ENCODE peak calls at places on chromosomes 12 and 14, in six cellular contexts. H is fibroblast of lung; P is Peyer's patch; S is activated B cell treated with CpG ODN at 0.5 μM for 24 hours; D is tibial nerve; A is CD8-positive, alpha-beta T cell. R is an unnamed sample.

GRCh38 chr14:104323551-104324175 is 185.3 kb downstream of the KIF26A start:
- DNase-seq in H (no peak), P (no peak), S (no peak), D (no peak), A (no peak), R (no peak)

GRCh38 chr14:95664546-95664945 is 21.7 kb upstream of the TCL1B start:
- DNase-seq in H (no peak), P (peak), S (peak), D (no peak), A (no peak), R (no peak)

GRCh38 chr12:46391630-46392029 is 19.1 kb upstream of the SLC38A2 start:
- DNase-seq in H (peak), P (no peak), S (no peak), D (peak), A (no peak), R (no peak)

GRCh38 chr14:54427914-54428313 is 13.3 kb downstream of the CNIH1 start:
- DNase-seq in H (no peak), P (no peak), S (no peak), D (no peak), A (no peak), R (no peak)

GRCh38 chr12:131390408-131391100 is 320.3 kb upstream of the SFSWAP start:
- DNase-seq in H (no peak), P (no peak), S (no peak), D (no peak), A (no peak), R (no peak)

GRCh38 chr12:12240671-12241345 is 26.0 kb downstream of the LRP6 start:
- DNase-seq in H (peak), P (no peak), S (no peak), D (no peak), A (no peak), R (no peak)

GRCh38 chr12:48119078-48119833 is at the start of gene PFKM:
- DNase-seq in H (peak), P (peak), S (peak), D (peak), A (peak), R (peak)

GRCh38 chr14:85531594-85532391 is 1.8 kb downstream of the FLRT2 start:
- DNase-seq in H (peak), P (no peak), S (no peak), D (peak), A (no peak), R (peak)

GRCh38 chr14:102928412-102929348 is 6.2 kb downstream of the AMN start:
- DNase-seq in H (peak), P (peak), S (peak), D (no peak), A (peak), R (no peak)

GRCh38 chr12:55679691-55680090 is 28.0 kb downstream of the ITGA7 start:
- DNase-seq in H (no peak), P (no peak), S (no peak), D (no peak), A (no peak), R (no peak)

GRCh38 chr14:106841701-106842100 is 1315.3 kb downstream of the TMEM121 start:
- DNase-seq in H (no peak), P (no peak), S (no peak), D (no peak), A (no peak), R (no peak)

GRCh38 chr14:34081126-34081575 is 130.3 kb upstream of the EGLN3 start:
- DNase-seq in H (peak), P (no peak), S (no peak), D (no peak), A (no peak), R (no peak)

GRCh38 chr12:34400986-34401658 is 378.8 kb downstream of the ALG10 start:
- DNase-seq in H (no peak), P (peak), S (peak), D (peak), A (no peak), R (peak)

GRCh38 chr12:49026101-49026500 is 7.5 kb upstream of the PRKAG1 start:
- DNase-seq in H (no peak), P (no peak), S (no peak), D (no peak), A (no peak), R (no peak)

GRCh38 chr12:44972746-44973421 is 78.0 kb downstream of the DBX2 start:
- DNase-seq in H (peak), P (no peak), S (no peak), D (no peak), A (no peak), R (no peak)

GRCh38 chr14:56482306-56482705 is 97.3 kb upstream of the TMEM260 start:
- DNase-seq in H (no peak), P (no peak), S (no peak), D (no peak), A (no peak), R (no peak)

GRCh38 chr14:104149617-104150141 is 11.3 kb downstream of the KIF26A start:
- DNase-seq in H (peak), P (no peak), S (no peak), D (no peak), A (no peak), R (no peak)

GRCh38 chr12:81573228-81573627 is 185.9 kb downstream of the PPFIA2 start:
- DNase-seq in H (peak), P (no peak), S (no peak), D (no peak), A (no peak), R (no peak)

GRCh38 chr12:124646385-124647230 is 79.2 kb upstream of the NCOR2 start:
- DNase-seq in H (no peak), P (no peak), S (no peak), D (no peak), A (peak), R (peak)

GRCh38 chr14:29759521-29760340 is 167.9 kb downstream of the PRKD1 start:
- DNase-seq in H (peak), P (no peak), S (no peak), D (no peak), A (no peak), R (no peak)

GRCh38 chr12:49129332-49130150 is 1.7 kb downstream of the TUBA1B start:
- DNase-seq in H (no peak), P (no peak), S (no peak), D (no peak), A (no peak), R (no peak)

GRCh38 chr12:104710940-104711725 is 247.0 kb downstream of the SLC41A2 start:
- DNase-seq in H (peak), P (no peak), S (no peak), D (no peak), A (no peak), R (no peak)

GRCh38 chr14:92728781-92729364 is 19.6 kb downstream of the LGMN start:
- DNase-seq in H (peak), P (no peak), S (no peak), D (no peak), A (no peak), R (peak)

GRCh38 chr14:38129192-38129591 is 78.5 kb upstream of the SSTR1 start:
- DNase-seq in H (no peak), P (no peak), S (no peak), D (no peak), A (no peak), R (no peak)

GRCh38 chr12:131061041-131061806 is 107.5 kb downstream of the ADGRD1 start:
- DNase-seq in H (no peak), P (no peak), S (peak), D (peak), A (no peak), R (no peak)

GRCh38 chr14:103500148-103500990 is 22.3 kb downstream of the CKB start:
- DNase-seq in H (peak), P (peak), S (peak), D (peak), A (peak), R (peak)

GRCh38 chr12:29639893-29640495 is 142.5 kb upstream of the OVCH1 start:
- DNase-seq in H (peak), P (no peak), S (no peak), D (no peak), A (no peak), R (no peak)

GRCh38 chr14:89881839-89882238 is 72.7 kb downstream of the EFCAB11 start:
- DNase-seq in H (no peak), P (no peak), S (no peak), D (no peak), A (no peak), R (no peak)

GRCh38 chr14:20508367-20508766 is 3.0 kb downstream of the RNASE10 start:
- DNase-seq in H (no peak), P (no peak), S (no peak), D (no peak), A (no peak), R (no peak)

GRCh38 chr12:89370411-89370810 is 18.1 kb upstream of the DUSP6 start:
- DNase-seq in H (no peak), P (no peak), S (no peak), D (no peak), A (no peak), R (no peak)

GRCh38 chr12:12529783-12530421 is 32.8 kb downstream of the DUSP16 start:
- DNase-seq in H (no peak), P (no peak), S (no peak), D (no peak), A (no peak), R (no peak)

GRCh38 chr14:91317381-91318313 is 73.1 kb upstream of the GPR68 start:
- DNase-seq in H (peak), P (peak), S (peak), D (no peak), A (peak), R (peak)

GRCh38 chr14:72666610-72667009 is 227.3 kb downstream of the DPF3 start:
- DNase-seq in H (peak), P (no peak), S (no peak), D (no peak), A (no peak), R (no peak)

GRCh38 chr14:24784981-24785380 is 151.0 kb upstream of the GZMB start:
- DNase-seq in H (no peak), P (no peak), S (no peak), D (no peak), A (no peak), R (no peak)

GRCh38 chr12:80846930-80847329 is 90.8 kb downstream of the LIN7A start:
- DNase-seq in H (no peak), P (no peak), S (no peak), D (no peak), A (no peak), R (no peak)

GRCh38 chr12:40107803-40108620 is 2.1 kb upstream of the SLC2A13 start:
- DNase-seq in H (no peak), P (peak), S (no peak), D (no peak), A (no peak), R (no peak)

GRCh38 chr14:52949711-52950409 is 990 bp downstream of the FERMT2 start:
- DNase-seq in H (peak), P (no peak), S (no peak), D (peak), A (no peak), R (no peak)

GRCh38 chr14:52950898-52951729 is at the start of gene FERMT2:
- DNase-seq in H (peak), P (peak), S (peak), D (peak), A (no peak), R (no peak)

GRCh38 chr14:52951730-52952481 is 1.1 kb upstream of the FERMT2 start:
- DNase-seq in H (peak), P (no peak), S (no peak), D (no peak), A (no peak), R (no peak)

GRCh38 chr14:52949249-52949648 is 1.6 kb downstream of the FERMT2 start:
- DNase-seq in H (no peak), P (no peak), S (no peak), D (no peak), A (no peak), R (no peak)

DNA sequence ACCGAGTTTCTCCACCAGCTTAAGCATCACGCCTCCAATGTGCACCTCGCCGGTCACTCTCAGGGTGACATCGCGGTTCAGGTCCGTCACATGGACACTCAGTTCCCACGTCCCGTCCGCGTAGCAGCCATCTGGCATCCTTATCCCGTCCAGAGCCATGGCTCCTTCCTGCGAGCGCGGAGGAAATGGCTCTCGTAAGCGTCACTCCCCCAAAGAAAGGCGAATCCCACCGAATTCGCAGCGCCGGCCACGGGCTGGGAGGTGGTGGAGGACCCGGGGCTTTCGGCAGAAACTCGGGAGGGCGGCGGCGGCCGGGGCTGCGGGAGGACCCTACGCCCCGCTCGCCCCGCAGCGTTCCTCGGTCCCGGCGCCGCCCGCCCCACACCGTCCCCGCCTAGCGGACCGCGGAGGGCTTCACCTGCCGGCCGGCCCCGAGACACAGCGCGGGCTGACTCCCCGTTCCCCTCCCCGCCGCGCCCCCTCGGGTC is 396 bp downstream of the FERMT2 start:
- DNase-seq in H (no peak), P (no peak), S (peak), D (no peak), A (no peak), R (no peak)
- TF ChIP-seq CTCF in H (no peak), P (no peak), S (no peak), D (no peak), A (no peak), R (no peak)

DNA sequence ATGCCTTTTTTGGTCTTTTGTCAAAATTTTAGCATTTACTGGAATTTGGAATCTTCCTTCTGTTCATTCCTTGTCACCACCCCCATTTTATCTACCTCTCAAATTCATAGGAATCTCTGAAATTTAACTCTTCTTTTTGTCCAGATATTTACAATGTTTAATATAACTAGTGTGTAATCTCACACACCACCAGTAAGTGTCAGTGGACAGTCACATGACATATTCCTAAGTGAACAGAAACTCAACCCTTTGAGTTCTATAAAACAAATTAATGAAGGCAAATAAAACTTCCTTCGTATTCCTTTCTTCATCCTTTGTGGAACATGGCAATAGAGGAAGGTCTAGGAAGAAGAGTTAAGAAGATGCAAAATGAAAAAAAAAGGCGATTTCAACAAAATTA is 26.6 kb downstream of the ATF7 start:
- DNase-seq in H (no peak), P (no peak), S (no peak), D (no peak), A (no peak), R (no peak)
- TF ChIP-seq CTCF in H (no peak), P (no peak), S (no peak), D (no peak), A (peak), R (no peak)

GRCh38 chr14:68148763-68149162 is 329.2 kb downstream of the RAD51B start:
- DNase-seq in H (no peak), P (no peak), S (no peak), D (no peak), A (no peak), R (no peak)
- TF ChIP-seq CTCF in H (no peak), P (no peak), S (no peak), D (no peak), A (no peak), R (no peak)

DNA sequence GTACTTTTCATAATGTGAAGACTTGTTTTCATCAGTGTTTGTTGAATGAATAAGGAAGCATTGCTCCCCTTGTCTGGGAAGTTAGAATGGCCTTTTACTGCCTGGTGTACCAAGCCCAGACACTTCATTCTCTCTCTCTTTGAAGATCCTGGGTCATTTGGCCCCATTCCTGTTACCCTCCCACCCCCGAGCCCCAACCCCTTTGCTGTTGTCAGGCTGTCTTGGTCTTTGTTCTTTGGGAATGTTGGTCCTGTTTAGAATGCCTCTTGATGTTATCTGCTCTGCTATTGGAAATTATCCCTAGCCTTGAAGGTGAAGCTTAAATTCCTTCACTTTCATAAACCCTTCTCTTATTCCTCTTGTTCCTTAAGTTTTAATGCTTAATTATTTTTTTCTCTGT is 13.8 kb downstream of the DERA start:
- DNase-seq in H (no peak), P (no peak), S (no peak), D (no peak), A (no peak), R (no peak)
- TF ChIP-seq CTCF in H (no peak), P (no peak), S (no peak), D (no peak), A (no peak), R (no peak)

GRCh38 chr12:51820721-51821422 is 27.6 kb downstream of the FIGNL2 start:
- DNase-seq in H (peak), P (peak), S (peak), D (no peak), A (peak), R (no peak)
- TF ChIP-seq CTCF in H (no peak), P (no peak), S (no peak), D (no peak), A (peak), R (peak)

DNA sequence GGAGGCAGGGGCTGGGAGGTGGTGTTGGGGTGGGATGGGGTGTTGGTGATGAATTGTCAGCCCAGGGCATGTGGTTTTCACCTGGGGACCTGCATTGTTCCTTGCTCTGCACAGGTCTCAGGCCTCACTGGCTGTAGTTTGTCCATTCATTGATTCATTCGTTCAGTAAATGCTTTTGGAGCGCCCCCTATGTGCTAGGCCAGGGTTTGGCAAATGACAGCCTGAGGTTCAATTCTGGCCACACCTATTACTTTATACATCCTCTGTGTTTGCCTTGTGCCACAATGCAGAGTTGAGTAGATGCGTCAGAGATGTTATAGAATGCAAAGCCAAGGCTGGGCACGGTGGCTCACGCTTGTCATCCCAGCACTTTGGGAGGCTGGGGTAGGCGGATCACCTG is 4.7 kb downstream of the ADCK1 start:
- DNase-seq in H (no peak), P (no peak), S (no peak), D (no peak), A (no peak), R (no peak)
- TF ChIP-seq CTCF in H (peak), P (no peak), S (no peak), D (no peak), A (no peak), R (peak)

GRCh38 chr12:96988919-96989318 is 81.9 kb downstream of the NEDD1 start:
- DNase-seq in H (no peak), P (no peak), S (no peak), D (no peak), A (no peak), R (no peak)

GRCh38 chr12:96985515-96986362 is 78.7 kb downstream of the NEDD1 start:
- DNase-seq in H (no peak), P (no peak), S (peak), D (no peak), A (peak), R (no peak)

GRCh38 chr12:96989916-96990315 is 82.9 kb downstream of the NEDD1 start:
- DNase-seq in H (peak), P (no peak), S (no peak), D (no peak), A (no peak), R (no peak)

GRCh38 chr12:96982671-96983070 is 75.6 kb downstream of the NEDD1 start:
- DNase-seq in H (no peak), P (no peak), S (no peak), D (no peak), A (no peak), R (no peak)

GRCh38 chr12:96986883-96987523 is 79.9 kb downstream of the NEDD1 start:
- DNase-seq in H (peak), P (no peak), S (no peak), D (no peak), A (no peak), R (no peak)
- TF ChIP-seq CTCF in H (peak), P (no peak), S (no peak), D (peak), A (peak), R (no peak)

GRCh38 chr14:93765032-93765626 is 23.2 kb downstream of the PRIMA1 start:
- DNase-seq in H (no peak), P (no peak), S (no peak), D (no peak), A (no peak), R (no peak)

GRCh38 chr14:93759781-93760307 is 28.4 kb downstream of the PRIMA1 start:
- DNase-seq in H (no peak), P (peak), S (no peak), D (no peak), A (no peak), R (no peak)

GRCh38 chr14:93765970-93766369 is 22.3 kb downstream of the PRIMA1 start:
- DNase-seq in H (no peak), P (no peak), S (no peak), D (no peak), A (no peak), R (no peak)

GRCh38 chr14:93764211-93764659 is 24.1 kb downstream of the PRIMA1 start:
- DNase-seq in H (peak), P (no peak), S (no peak), D (no peak), A (no peak), R (no peak)
- TF ChIP-seq CTCF in H (no peak), P (no peak), S (no peak), D (no peak), A (no peak), R (no peak)

GRCh38 chr12:109612975-109613502 is 39.4 kb downstream of the MVK start:
- DNase-seq in H (no peak), P (no peak), S (no peak), D (no peak), A (no peak), R (no peak)
- TF ChIP-seq CTCF in H (peak), P (no peak), S (no peak), D (no peak), A (no peak), R (no peak)

GRCh38 chr14:59187802-59188460 is 536 bp upstream of the DAAM1 start:
- DNase-seq in H (no peak), P (peak), S (no peak), D (peak), A (no peak), R (peak)
- TF ChIP-seq CTCF in H (no peak), P (no peak), S (no peak), D (no peak), A (no peak), R (no peak)